ENCODE peak calls at places on chromosome 5, in six cellular contexts. One of them, this sample, is unnamed.

GRCh38 chr5:15807248-15807647 is 307.3 kb downstream of the FBXL7 start:
- DNase-seq in NCI-H2029: no peak
- DNase-seq in lower leg skin: no peak
- DNase-seq in stimulated activated CD4-positive, alpha-beta T cell treated with anti-CD3 and anti-CD28 coated beads, Interleukin-4, amount 100 ng/mL, for 1 hour: no peak
- DNase-seq in germinal center: no peak
- DNase-seq in activated CD4-positive, CD25-positive, alpha-beta regulatory T cell treated with anti-CD3 and anti-CD28 coated beads, Interleukin-2, amount 50 U/mL, for 72 hours: no peak
- DNase-seq in this sample: no peak

GRCh38 chr5:160287378-160288051 is 24.8 kb downstream of the CCNJL start:
- DNase-seq in stimulated activated CD4-positive, alpha-beta T cell treated with anti-CD3 and anti-CD28 coated beads, Interleukin-4, amount 100 ng/mL, for 1 hour: no peak
- DNase-seq in activated CD4-positive, CD25-positive, alpha-beta regulatory T cell treated with anti-CD3 and anti-CD28 coated beads, Interleukin-2, amount 50 U/mL, for 72 hours: no peak
- DNase-seq in germinal center: no peak
- DNase-seq in lower leg skin: no peak
- DNase-seq in NCI-H2029: peak
- DNase-seq in this sample: no peak

GRCh38 chr5:6202615-6203365 is 175.6 kb downstream of the MED10 start:
- DNase-seq in germinal center: no peak
- DNase-seq in lower leg skin: no peak
- DNase-seq in NCI-H2029: no peak
- DNase-seq in stimulated activated CD4-positive, alpha-beta T cell treated with anti-CD3 and anti-CD28 coated beads, Interleukin-4, amount 100 ng/mL, for 1 hour: no peak
- DNase-seq in activated CD4-positive, CD25-positive, alpha-beta regulatory T cell treated with anti-CD3 and anti-CD28 coated beads, Interleukin-2, amount 50 U/mL, for 72 hours: no peak
- DNase-seq in this sample: no peak

GRCh38 chr5:135534609-135535419 is 950 bp downstream of the NEUROG1 start:
- DNase-seq in NCI-H2029: no peak
- DNase-seq in activated CD4-positive, CD25-positive, alpha-beta regulatory T cell treated with anti-CD3 and anti-CD28 coated beads, Interleukin-2, amount 50 U/mL, for 72 hours: no peak
- DNase-seq in germinal center: peak
- DNase-seq in lower leg skin: peak
- DNase-seq in stimulated activated CD4-positive, alpha-beta T cell treated with anti-CD3 and anti-CD28 coated beads, Interleukin-4, amount 100 ng/mL, for 1 hour: no peak
- DNase-seq in this sample: no peak

GRCh38 chr5:1010181-1010510 is 1.5 kb downstream of the NKD2 start:
- DNase-seq in NCI-H2029: no peak
- DNase-seq in stimulated activated CD4-positive, alpha-beta T cell treated with anti-CD3 and anti-CD28 coated beads, Interleukin-4, amount 100 ng/mL, for 1 hour: no peak
- DNase-seq in activated CD4-positive, CD25-positive, alpha-beta regulatory T cell treated with anti-CD3 and anti-CD28 coated beads, Interleukin-2, amount 50 U/mL, for 72 hours: peak
- DNase-seq in lower leg skin: peak
- DNase-seq in germinal center: no peak
- DNase-seq in this sample: no peak

GRCh38 chr5:132822650-132823480 is 7.6 kb downstream of the SHROOM1 start:
- DNase-seq in NCI-H2029: peak
- DNase-seq in lower leg skin: no peak
- DNase-seq in stimulated activated CD4-positive, alpha-beta T cell treated with anti-CD3 and anti-CD28 coated beads, Interleukin-4, amount 100 ng/mL, for 1 hour: no peak
- DNase-seq in activated CD4-positive, CD25-positive, alpha-beta regulatory T cell treated with anti-CD3 and anti-CD28 coated beads, Interleukin-2, amount 50 U/mL, for 72 hours: no peak
- DNase-seq in germinal center: no peak
- DNase-seq in this sample: no peak

GRCh38 chr5:109580225-109580624 is 109.5 kb upstream of the MAN2A1 start:
- DNase-seq in germinal center: no peak
- DNase-seq in stimulated activated CD4-positive, alpha-beta T cell treated with anti-CD3 and anti-CD28 coated beads, Interleukin-4, amount 100 ng/mL, for 1 hour: no peak
- DNase-seq in lower leg skin: no peak
- DNase-seq in activated CD4-positive, CD25-positive, alpha-beta regulatory T cell treated with anti-CD3 and anti-CD28 coated beads, Interleukin-2, amount 50 U/mL, for 72 hours: no peak
- DNase-seq in NCI-H2029: no peak
- DNase-seq in this sample: no peak

GRCh38 chr5:34803974-34804373 is 35.0 kb upstream of the TTC23L start:
- DNase-seq in activated CD4-positive, CD25-positive, alpha-beta regulatory T cell treated with anti-CD3 and anti-CD28 coated beads, Interleukin-2, amount 50 U/mL, for 72 hours: no peak
- DNase-seq in germinal center: no peak
- DNase-seq in lower leg skin: no peak
- DNase-seq in NCI-H2029: no peak
- DNase-seq in stimulated activated CD4-positive, alpha-beta T cell treated with anti-CD3 and anti-CD28 coated beads, Interleukin-4, amount 100 ng/mL, for 1 hour: no peak
- DNase-seq in this sample: no peak

GRCh38 chr5:176748967-176749935 is 61.1 kb upstream of the UNC5A start:
- DNase-seq in activated CD4-positive, CD25-positive, alpha-beta regulatory T cell treated with anti-CD3 and anti-CD28 coated beads, Interleukin-2, amount 50 U/mL, for 72 hours: peak
- DNase-seq in germinal center: no peak
- DNase-seq in lower leg skin: peak
- DNase-seq in stimulated activated CD4-positive, alpha-beta T cell treated with anti-CD3 and anti-CD28 coated beads, Interleukin-4, amount 100 ng/mL, for 1 hour: no peak
- DNase-seq in NCI-H2029: no peak
- DNase-seq in this sample: no peak

GRCh38 chr5:173451031-173451430 is 122.8 kb upstream of the STC2 start:
- DNase-seq in NCI-H2029: no peak
- DNase-seq in lower leg skin: no peak
- DNase-seq in stimulated activated CD4-positive, alpha-beta T cell treated with anti-CD3 and anti-CD28 coated beads, Interleukin-4, amount 100 ng/mL, for 1 hour: no peak
- DNase-seq in germinal center: peak
- DNase-seq in activated CD4-positive, CD25-positive, alpha-beta regulatory T cell treated with anti-CD3 and anti-CD28 coated beads, Interleukin-2, amount 50 U/mL, for 72 hours: no peak
- DNase-seq in this sample: no peak

GRCh38 chr5:95081500-95082355 is 203.2 kb downstream of the MCTP1 start:
- DNase-seq in germinal center: no peak
- DNase-seq in NCI-H2029: no peak
- DNase-seq in activated CD4-positive, CD25-positive, alpha-beta regulatory T cell treated with anti-CD3 and anti-CD28 coated beads, Interleukin-2, amount 50 U/mL, for 72 hours: no peak
- DNase-seq in stimulated activated CD4-positive, alpha-beta T cell treated with anti-CD3 and anti-CD28 coated beads, Interleukin-4, amount 100 ng/mL, for 1 hour: peak
- DNase-seq in lower leg skin: peak
- DNase-seq in this sample: peak

GRCh38 chr5:82165740-82166530 is 112.2 kb downstream of the RPS23 start:
- DNase-seq in NCI-H2029: peak
- DNase-seq in germinal center: peak
- DNase-seq in lower leg skin: peak
- DNase-seq in activated CD4-positive, CD25-positive, alpha-beta regulatory T cell treated with anti-CD3 and anti-CD28 coated beads, Interleukin-2, amount 50 U/mL, for 72 hours: no peak
- DNase-seq in stimulated activated CD4-positive, alpha-beta T cell treated with anti-CD3 and anti-CD28 coated beads, Interleukin-4, amount 100 ng/mL, for 1 hour: no peak
- DNase-seq in this sample: peak

GRCh38 chr5:94192658-94193391 is 425.6 kb downstream of the KIAA0825 start:
- DNase-seq in germinal center: no peak
- DNase-seq in lower leg skin: no peak
- DNase-seq in stimulated activated CD4-positive, alpha-beta T cell treated with anti-CD3 and anti-CD28 coated beads, Interleukin-4, amount 100 ng/mL, for 1 hour: no peak
- DNase-seq in NCI-H2029: peak
- DNase-seq in activated CD4-positive, CD25-positive, alpha-beta regulatory T cell treated with anti-CD3 and anti-CD28 coated beads, Interleukin-2, amount 50 U/mL, for 72 hours: no peak
- DNase-seq in this sample: no peak

This sample was measured in MM.1S.